ENCODE peak calls at places on chromosomes 13 and 19, in four cellular contexts. E, K, L and Q are unnamed samples.

GRCh38 chr19:41137056-41137455 is 22.8 kb downstream of the CYP2F1 start:
- DNase-seq in E (no peak), K (no peak), L (no peak), Q (no peak)

GRCh38 chr13:30224732-30225131 is 82.6 kb downstream of the KATNAL1 start:
- DNase-seq in E (no peak), K (no peak), L (no peak), Q (no peak)

GRCh38 chr13:51733656-51734334 is 70.2 kb downstream of the DHRS12 start:
- DNase-seq in E (no peak), K (no peak), L (no peak), Q (no peak)

GRCh38 chr19:32563761-32564160 is 17.2 kb upstream of the PDCD5 start:
- DNase-seq in E (no peak), K (no peak), L (no peak), Q (no peak)

GRCh38 chr13:47220453-47221150 is 323.7 kb upstream of the HTR2A start:
- DNase-seq in E (no peak), K (no peak), L (no peak), Q (no peak)

GRCh38 chr19:50387176-50387867 is 3.2 kb downstream of the POLD1 start:
- DNase-seq in E (no peak), K (no peak), L (no peak), Q (no peak)

GRCh38 chr19:43290568-43291359 is 21.4 kb upstream of the PSG9 start:
- DNase-seq in E (peak), K (no peak), L (no peak), Q (no peak)

GRCh38 chr19:49339364-49340068 is 4.3 kb downstream of the CD37 start:
- DNase-seq in E (peak), K (peak), L (no peak), Q (no peak)

GRCh38 chr13:52848455-52849190 is at the start of gene PCDH8:
- DNase-seq in E (peak), K (no peak), L (no peak), Q (no peak)

GRCh38 chr13:66656050-66656449 is 574.1 kb downstream of the PCDH9 start:
- DNase-seq in E (no peak), K (no peak), L (no peak), Q (no peak)

GRCh38 chr19:18847516-18848463 is 16.0 kb downstream of the UPF1 start:
- DNase-seq in E (no peak), K (no peak), L (no peak), Q (no peak)

GRCh38 chr19:42284066-42284501 is 15.0 kb downstream of the CIC start:
- DNase-seq in E (peak), K (peak), L (no peak), Q (no peak)

GRCh38 chr19:33797821-33798633 is 1.4 kb downstream of the KCTD15 start:
- DNase-seq in E (peak), K (peak), L (no peak), Q (no peak)

GRCh38 chr13:73940098-73940497 is 194.1 kb downstream of the KLF12 start:
- DNase-seq in E (no peak), K (no peak), L (no peak), Q (no peak)

GRCh38 chr13:28611021-28611420 is 47.9 kb upstream of the POMP start:
- DNase-seq in E (no peak), K (no peak), L (no peak), Q (no peak)

GRCh38 chr19:47598407-47599349 is 10.3 kb upstream of the BICRA start:
- DNase-seq in E (peak), K (no peak), L (peak), Q (no peak)

GRCh38 chr19:57406516-57407123 is 4.3 kb upstream of the ZNF17 start:
- DNase-seq in E (peak), K (peak), L (peak), Q (peak)

GRCh38 chr13:110234532-110234931 is 72.4 kb downstream of the COL4A1 start:
- DNase-seq in E (no peak), K (no peak), L (no peak), Q (no peak)

GRCh38 chr13:35690546-35690945 is 214.1 kb upstream of the MAB21L1 start:
- DNase-seq in E (no peak), K (no peak), L (no peak), Q (no peak)

GRCh38 chr13:25136872-25137623 is 35.0 kb downstream of the AMER2 start:
- DNase-seq in E (no peak), K (no peak), L (no peak), Q (no peak)

GRCh38 chr13:59879281-59879680 is 284.4 kb downstream of the DIAPH3 start:
- DNase-seq in E (no peak), K (no peak), L (no peak), Q (no peak)
- TF ChIP-seq CREM in E (no peak), K (no peak), L (no peak), Q (no peak)

GRCh38 chr13:113552786-113553540 is 31.6 kb upstream of the TFDP1 start:
- DNase-seq in E (no peak), K (no peak), L (no peak), Q (no peak)
- TF ChIP-seq CREM in E (no peak), K (no peak), L (no peak), Q (no peak)

GRCh38 chr13:75091707-75092106 is 390.3 kb downstream of the TBC1D4 start:
- DNase-seq in E (no peak), K (no peak), L (no peak), Q (no peak)

GRCh38 chr13:75088915-75089314 is 393.1 kb downstream of the TBC1D4 start:
- DNase-seq in E (no peak), K (no peak), L (no peak), Q (no peak)

DNA sequence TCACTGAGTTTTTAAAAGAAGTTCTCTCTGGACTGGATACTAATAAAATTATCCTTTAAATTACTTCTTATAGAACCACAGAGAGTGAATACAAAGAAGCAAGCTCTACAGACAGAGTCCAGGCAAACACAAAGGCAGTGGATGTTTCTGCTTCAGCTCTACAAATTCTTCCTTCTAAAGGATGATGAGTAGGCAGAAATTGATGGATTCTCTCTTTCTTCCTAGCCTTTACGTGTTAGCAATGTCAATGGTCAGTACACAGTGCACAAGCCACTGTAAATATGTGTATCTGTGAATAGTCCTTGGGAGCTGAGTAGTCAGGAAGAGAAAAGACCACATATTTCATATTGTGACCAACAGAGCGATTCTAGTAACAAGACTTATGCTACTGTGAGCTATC is 390.8 kb downstream of the TBC1D4 start:
- DNase-seq in E (no peak), K (no peak), L (no peak), Q (no peak)
- TF ChIP-seq CREM in E (no peak), K (no peak), L (no peak), Q (no peak)

GRCh38 chr19:38742906-38743305 is 1.4 kb downstream of the CAPN12 start:
- DNase-seq in E (no peak), K (no peak), L (no peak), Q (no peak)
- TF ChIP-seq CREM in E (no peak), K (no peak), L (no peak), Q (no peak)

DNA sequence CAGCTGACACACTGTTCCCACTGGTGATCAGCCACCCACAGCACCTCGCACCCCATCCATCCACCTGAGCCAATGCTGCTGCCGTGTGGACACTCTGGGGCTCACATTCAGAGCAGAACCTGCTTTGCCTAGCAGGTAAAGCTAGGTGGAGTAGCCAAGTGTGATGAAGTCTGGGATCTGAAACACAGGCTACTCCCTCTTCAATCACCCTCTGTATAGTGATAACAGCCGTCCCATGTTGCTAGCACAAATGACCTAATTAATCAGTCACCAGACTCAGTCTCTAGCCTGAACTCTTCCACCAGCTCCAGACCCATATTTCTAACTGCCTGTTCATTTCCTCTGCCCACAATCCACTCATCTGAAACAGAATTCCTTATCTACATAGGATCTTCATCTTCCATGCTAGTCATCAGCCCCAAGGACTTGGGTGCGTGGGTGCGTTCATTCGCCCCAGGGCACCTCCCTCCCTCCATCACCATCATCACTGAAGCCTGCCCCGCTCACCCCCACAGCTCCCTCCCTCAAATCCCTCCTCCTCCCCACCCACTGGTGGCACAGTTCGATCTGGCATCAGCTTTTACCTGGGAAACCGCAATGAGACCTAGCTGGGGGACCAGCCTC is 19.8 kb downstream of the STK24 start:
- DNase-seq in E (no peak), K (no peak), L (no peak), Q (no peak)
- TF ChIP-seq CREM in E (no peak), K (no peak), L (no peak), Q (no peak)

GRCh38 chr13:100773923-100774641 is 99.5 kb upstream of the TMTC4 start:
- DNase-seq in E (no peak), K (no peak), L (no peak), Q (no peak)

DNA sequence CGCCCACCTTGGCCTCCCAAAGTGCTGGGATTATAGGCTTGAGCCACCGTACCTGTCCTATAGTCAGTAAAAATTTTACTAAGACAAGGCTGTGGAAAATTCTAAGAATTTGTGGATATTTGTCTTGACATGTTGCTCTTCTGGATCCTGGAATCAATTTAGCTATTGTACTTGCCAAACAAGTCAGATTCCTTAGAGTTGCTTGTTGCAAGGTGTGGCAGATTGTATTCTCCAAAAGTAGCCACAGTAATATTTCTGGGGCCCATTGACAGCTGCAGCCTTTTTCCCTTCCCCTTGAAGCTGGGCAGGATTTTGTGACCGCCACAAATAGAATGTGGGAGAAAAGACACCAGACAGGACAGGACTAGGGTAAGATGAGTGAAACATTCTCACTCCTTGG is 98.8 kb upstream of the TMTC4 start:
- DNase-seq in E (no peak), K (no peak), L (no peak), Q (no peak)
- TF ChIP-seq CREM in E (no peak), K (no peak), L (no peak), Q (no peak)